ENCODE peak calls at places on chromosomes 1 and 21, in four cellular contexts. J is thoracic aorta; D is foreskin fibroblast; G is CD8-positive, alpha-beta memory T cell. A is an unnamed sample.

GRCh38 chr1:12078938-12079861 is 16.1 kb downstream of the TNFRSF8 start:
- DNase-seq in J (no peak), G (peak), D (no peak), A (no peak)

GRCh38 chr1:196317535-196318522 is 290.4 kb downstream of the KCNT2 start:
- DNase-seq in J (no peak), D (peak), G (no peak), A (peak)

GRCh38 chr1:48202030-48202752 is 20.3 kb upstream of the SLC5A9 start:
- DNase-seq in D (peak), J (no peak), G (peak), A (peak)

GRCh38 chr1:227846265-227846858 is 30.9 kb downstream of the PRSS38 start:
- DNase-seq in D (no peak), J (no peak), G (no peak), A (no peak)

GRCh38 chr1:26471498-26472329 is 526 bp upstream of the HMGN2 start:
- DNase-seq in J (peak), D (peak), G (peak), A (no peak)

GRCh38 chr1:187264995-187265602 is 436.4 kb downstream of the PLA2G4A start:
- DNase-seq in G (no peak), J (no peak), D (peak), A (peak)

GRCh38 chr1:22143586-22144033 is 713 bp upstream of the WNT4 start:
- DNase-seq in J (no peak), D (no peak), G (no peak), A (no peak)

GRCh38 chr1:87450615-87451209 is 122.0 kb downstream of the LMO4 start:
- DNase-seq in J (no peak), D (no peak), G (peak), A (no peak)

GRCh38 chr1:207578796-207579435 is 66.0 kb upstream of the CR1L start:
- DNase-seq in J (no peak), G (no peak), D (no peak), A (no peak)

GRCh38 chr1:179953974-179954493 is 576 bp upstream of the CEP350 start:
- DNase-seq in G (peak), D (peak), J (no peak), A (peak)

GRCh38 chr1:209249785-209250441 is 333.6 kb upstream of the CAMK1G start:
- DNase-seq in D (no peak), G (no peak), J (no peak), A (no peak)

GRCh38 chr21:31985398-31985797 is 112.6 kb downstream of the HUNK start:
- DNase-seq in J (no peak), G (no peak), D (no peak), A (no peak)

GRCh38 chr1:99269321-99269720 is 5.0 kb downstream of the PLPPR4 start:
- DNase-seq in J (no peak), D (no peak), G (no peak), A (no peak)

GRCh38 chr1:24070821-24071393 is 41.0 kb downstream of the MYOM3 start:
- DNase-seq in J (peak), D (peak), G (peak), A (no peak)

GRCh38 chr1:2044510-2045319 is 5.5 kb upstream of the PRKCZ start:
- DNase-seq in D (peak), J (no peak), G (peak), A (no peak)
- H3K4me3 ChIP-seq in D (peak), J (peak), G (no peak), A (peak)

GRCh38 chr1:1420654-1421134 is 382 bp downstream of the ANKRD65 start:
- DNase-seq in G (peak), J (no peak), D (no peak), A (no peak)
- H3K4me3 ChIP-seq in G (no peak), J (no peak), D (no peak), A (no peak)

DNA sequence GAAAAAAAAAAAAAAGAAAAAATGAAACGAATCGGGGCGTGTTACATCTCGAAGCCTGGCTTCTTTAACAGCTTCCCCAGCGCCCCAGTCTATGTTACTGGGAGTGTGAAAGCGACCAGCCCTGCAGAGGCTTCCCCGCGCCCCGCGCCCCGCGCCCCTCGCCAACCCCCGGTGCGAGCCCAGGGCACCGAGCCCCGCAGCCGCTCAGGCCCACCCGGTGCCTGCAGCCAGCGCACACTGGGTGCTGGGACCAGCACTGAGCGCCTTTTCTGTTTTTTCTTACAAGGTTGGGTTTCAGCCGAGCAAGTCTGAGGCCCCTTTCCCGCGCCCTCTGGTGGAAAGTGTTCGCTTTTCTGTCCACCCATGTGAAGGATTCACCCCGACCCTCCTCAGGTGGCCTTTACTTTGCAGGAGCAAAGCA is 42.1 kb upstream of the ZNF496 start:
- DNase-seq in G (peak), D (no peak), J (no peak), A (no peak)
- H3K4me3 ChIP-seq in G (no peak), D (peak), J (peak), A (no peak)

GRCh38 chr1:177183801-177184200 is 13.0 kb downstream of the BRINP2 start:
- DNase-seq in D (no peak), J (no peak), G (no peak), A (no peak)

GRCh38 chr1:177181631-177182291 is 11.0 kb downstream of the BRINP2 start:
- DNase-seq in J (no peak), G (no peak), D (peak), A (no peak)

GRCh38 chr1:177185209-177185608 is 14.5 kb downstream of the BRINP2 start:
- DNase-seq in D (no peak), J (no peak), G (no peak), A (no peak)

DNA sequence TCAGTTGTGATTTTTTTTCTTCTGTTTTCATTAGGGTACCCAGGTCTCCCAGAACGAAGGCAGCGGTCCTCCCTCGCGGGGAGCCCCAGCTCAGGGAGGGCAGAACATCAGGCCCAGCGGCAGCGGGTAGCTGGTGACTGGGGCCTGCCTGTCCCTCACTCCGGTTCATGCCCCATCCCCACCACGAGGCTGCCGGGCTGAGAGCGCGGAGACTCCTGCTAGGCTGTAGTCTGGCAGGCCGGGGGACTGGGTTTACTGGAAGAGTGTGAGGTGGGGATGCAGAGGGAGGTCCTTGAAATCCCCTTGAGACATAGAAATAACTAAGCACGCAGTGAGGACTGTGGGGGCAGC is 10.5 kb downstream of the BRINP2 start:
- DNase-seq in J (no peak), G (no peak), D (no peak), A (no peak)
- H3K4me3 ChIP-seq in J (peak), G (no peak), D (peak), A (peak)

GRCh38 chr1:171486048-171486519 is 754 bp downstream of the PRRC2C start:
- DNase-seq in D (peak), G (peak), J (peak), A (peak)

GRCh38 chr1:171485375-171486047 is at the start of gene PRRC2C:
- DNase-seq in G (peak), J (peak), D (peak), A (peak)

GRCh38 chr1:171488190-171488929 is 3.0 kb downstream of the PRRC2C start:
- DNase-seq in G (no peak), D (no peak), J (no peak), A (no peak)

GRCh38 chr1:171484760-171485374 is 463 bp upstream of the PRRC2C start:
- DNase-seq in J (no peak), D (peak), G (no peak), A (no peak)

GRCh38 chr1:171487038-171487437 is 1.7 kb downstream of the PRRC2C start:
- DNase-seq in G (no peak), J (no peak), D (no peak), A (no peak)
- H3K4me3 ChIP-seq in G (peak), J (peak), D (peak), A (peak)

GRCh38 chr21:43809346-43809799 is 20.0 kb downstream of the RRP1 start:
- DNase-seq in D (no peak), J (no peak), G (no peak), A (no peak)

GRCh38 chr21:43809853-43810504 is 20.6 kb downstream of the RRP1 start:
- DNase-seq in D (no peak), J (no peak), G (no peak), A (no peak)

GRCh38 chr21:43811262-43812105 is 22.1 kb downstream of the RRP1 start:
- DNase-seq in G (no peak), J (no peak), D (no peak), A (no peak)

GRCh38 chr21:43812139-43812821 is 22.9 kb downstream of the RRP1 start:
- DNase-seq in J (no peak), G (no peak), D (no peak), A (no peak)

DNA sequence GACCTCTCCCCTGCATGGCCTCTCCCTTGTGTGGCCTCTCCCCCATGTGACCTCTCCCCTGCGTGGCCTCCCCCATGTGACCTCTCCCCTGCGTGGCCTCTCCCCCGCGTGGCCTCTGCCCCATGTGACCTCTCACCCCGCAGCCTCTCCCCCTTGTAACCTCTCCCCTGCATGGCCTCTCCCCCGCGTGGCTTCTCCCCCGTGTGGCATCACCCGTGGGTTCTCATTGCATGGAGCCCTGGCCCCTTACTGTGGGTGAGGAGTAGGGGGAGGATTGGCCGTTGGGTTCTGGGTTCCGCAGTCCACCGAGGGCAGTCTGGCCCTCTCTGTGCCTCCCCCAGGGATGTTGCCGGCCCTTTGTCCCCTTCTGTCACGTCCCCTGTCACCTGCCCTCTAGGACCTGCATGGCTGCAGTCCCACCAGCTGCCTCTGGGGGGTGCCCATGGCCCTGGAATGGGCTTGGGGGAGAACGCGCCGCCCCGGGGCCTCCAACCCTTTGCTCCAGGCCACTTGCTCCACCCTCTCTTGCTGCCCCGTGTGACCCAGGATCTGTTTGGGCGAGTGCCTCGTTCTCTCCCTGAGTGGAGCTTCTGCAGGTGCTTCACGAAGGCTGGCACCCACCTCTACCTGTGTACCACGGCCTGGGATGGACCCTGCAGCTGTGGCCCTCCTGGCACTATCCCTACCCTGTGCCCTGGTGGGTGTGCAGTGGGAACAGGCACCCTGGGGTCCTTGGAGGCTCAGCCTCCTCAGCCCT is 21.3 kb downstream of the RRP1 start:
- DNase-seq in G (peak), D (peak), J (no peak), A (no peak)
- H3K4me3 ChIP-seq in G (no peak), D (no peak), J (no peak), A (no peak)

DNA sequence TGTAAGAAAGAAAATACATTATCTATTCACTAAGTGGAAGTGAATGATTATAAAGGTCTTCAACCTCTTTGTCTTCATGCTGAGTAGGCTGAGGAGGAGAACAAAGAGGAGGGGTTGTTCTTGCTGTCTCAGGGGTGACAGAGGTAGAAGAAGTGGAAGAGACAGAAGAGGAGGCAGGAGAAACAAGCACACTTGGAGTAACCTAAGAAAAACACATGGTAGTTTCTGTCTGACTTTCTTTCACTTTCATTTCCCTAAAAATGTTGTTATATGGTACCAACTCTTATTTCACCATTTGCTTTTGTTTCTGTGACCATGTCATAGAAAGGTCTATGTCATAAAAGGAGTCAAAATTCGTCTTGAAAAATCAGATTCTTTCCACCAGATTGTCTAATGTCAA is 696.6 kb upstream of the BRINP3 start:
- DNase-seq in D (no peak), J (no peak), G (no peak), A (no peak)
- H3K4me3 ChIP-seq in D (no peak), J (no peak), G (no peak), A (peak)